ENCODE peak calls at places on chromosomes 7 and 10, in eight cellular contexts. One of them, this sample, is unnamed.

GRCh38 chr10:102621418-102622325 is 22.6 kb upstream of the TRIM8 start:
- DNase-seq in HCEC 1CT: no peak
- DNase-seq in cardiac muscle cell: no peak
- DNase-seq in GM13977: no peak
- DNase-seq in stimulated activated CD4-positive, alpha-beta T cell treated with anti-CD3 and anti-CD28 coated beads, Interleukin-15, amount 100 ng/mL, for 24 hours: no peak
- DNase-seq in PC-9: no peak
- DNase-seq in fibroblast of mammary gland: no peak
- DNase-seq in CD8-positive, alpha-beta T cell: no peak
- DNase-seq in this sample: no peak

GRCh38 chr10:93493162-93493561 is 3.2 kb upstream of the CEP55 start:
- DNase-seq in HCEC 1CT: no peak
- DNase-seq in cardiac muscle cell: no peak
- DNase-seq in GM13977: no peak
- DNase-seq in stimulated activated CD4-positive, alpha-beta T cell treated with anti-CD3 and anti-CD28 coated beads, Interleukin-15, amount 100 ng/mL, for 24 hours: no peak
- DNase-seq in PC-9: no peak
- DNase-seq in fibroblast of mammary gland: no peak
- DNase-seq in CD8-positive, alpha-beta T cell: no peak
- DNase-seq in this sample: no peak

GRCh38 chr7:114944742-114945625 is 23.1 kb downstream of the MDFIC start:
- DNase-seq in HCEC 1CT: peak; percentile 90
- DNase-seq in cardiac muscle cell: no peak
- DNase-seq in GM13977: no peak
- DNase-seq in stimulated activated CD4-positive, alpha-beta T cell treated with anti-CD3 and anti-CD28 coated beads, Interleukin-15, amount 100 ng/mL, for 24 hours: no peak
- DNase-seq in PC-9: no peak
- DNase-seq in fibroblast of mammary gland: peak; percentile 95
- DNase-seq in CD8-positive, alpha-beta T cell: no peak
- DNase-seq in this sample: peak; percentile 94

GRCh38 chr10:24722676-24723385 is 856 bp downstream of the ARHGAP21 start:
- DNase-seq in HCEC 1CT: peak; percentile 40
- DNase-seq in cardiac muscle cell: peak; percentile 85
- DNase-seq in GM13977: peak; percentile 75
- DNase-seq in stimulated activated CD4-positive, alpha-beta T cell treated with anti-CD3 and anti-CD28 coated beads, Interleukin-15, amount 100 ng/mL, for 24 hours: peak; percentile 65
- DNase-seq in PC-9: no peak
- DNase-seq in fibroblast of mammary gland: peak; percentile 52
- DNase-seq in CD8-positive, alpha-beta T cell: peak; percentile 46
- DNase-seq in this sample: no peak

GRCh38 chr7:117283779-117284178 is 39.1 kb downstream of the WNT2 start:
- DNase-seq in HCEC 1CT: no peak
- DNase-seq in cardiac muscle cell: no peak
- DNase-seq in GM13977: no peak
- DNase-seq in stimulated activated CD4-positive, alpha-beta T cell treated with anti-CD3 and anti-CD28 coated beads, Interleukin-15, amount 100 ng/mL, for 24 hours: no peak
- DNase-seq in PC-9: no peak
- DNase-seq in fibroblast of mammary gland: no peak
- DNase-seq in CD8-positive, alpha-beta T cell: no peak
- DNase-seq in this sample: no peak

GRCh38 chr10:76643465-76643864 is 994.1 kb downstream of the KCNMA1 start:
- DNase-seq in HCEC 1CT: no peak
- DNase-seq in cardiac muscle cell: no peak
- DNase-seq in GM13977: no peak
- DNase-seq in stimulated activated CD4-positive, alpha-beta T cell treated with anti-CD3 and anti-CD28 coated beads, Interleukin-15, amount 100 ng/mL, for 24 hours: no peak
- DNase-seq in PC-9: no peak
- DNase-seq in fibroblast of mammary gland: no peak
- DNase-seq in CD8-positive, alpha-beta T cell: no peak
- DNase-seq in this sample: no peak

GRCh38 chr7:123729217-123729578 is 19.6 kb downstream of the WASL start:
- DNase-seq in HCEC 1CT: no peak
- DNase-seq in cardiac muscle cell: no peak
- DNase-seq in GM13977: no peak
- DNase-seq in stimulated activated CD4-positive, alpha-beta T cell treated with anti-CD3 and anti-CD28 coated beads, Interleukin-15, amount 100 ng/mL, for 24 hours: no peak
- DNase-seq in PC-9: no peak
- DNase-seq in fibroblast of mammary gland: no peak
- DNase-seq in CD8-positive, alpha-beta T cell: no peak
- DNase-seq in this sample: no peak

GRCh38 chr10:62637249-62638061 is 167.1 kb upstream of the ADO start:
- DNase-seq in HCEC 1CT: peak; percentile 14
- DNase-seq in cardiac muscle cell: no peak
- DNase-seq in GM13977: no peak
- DNase-seq in stimulated activated CD4-positive, alpha-beta T cell treated with anti-CD3 and anti-CD28 coated beads, Interleukin-15, amount 100 ng/mL, for 24 hours: peak; percentile 82
- DNase-seq in PC-9: no peak
- DNase-seq in fibroblast of mammary gland: peak; percentile 44
- DNase-seq in CD8-positive, alpha-beta T cell: peak; percentile 50
- DNase-seq in this sample: no peak

GRCh38 chr10:130495116-130495862 is 359.1 kb downstream of the GLRX3 start:
- DNase-seq in HCEC 1CT: no peak
- DNase-seq in cardiac muscle cell: no peak
- DNase-seq in GM13977: no peak
- DNase-seq in stimulated activated CD4-positive, alpha-beta T cell treated with anti-CD3 and anti-CD28 coated beads, Interleukin-15, amount 100 ng/mL, for 24 hours: no peak
- DNase-seq in PC-9: no peak
- DNase-seq in fibroblast of mammary gland: no peak
- DNase-seq in CD8-positive, alpha-beta T cell: no peak
- DNase-seq in this sample: no peak

GRCh38 chr10:72702868-72703581 is 11.1 kb downstream of the MCU start:
- DNase-seq in HCEC 1CT: peak; percentile 56
- DNase-seq in cardiac muscle cell: no peak
- DNase-seq in GM13977: peak; percentile 27
- DNase-seq in stimulated activated CD4-positive, alpha-beta T cell treated with anti-CD3 and anti-CD28 coated beads, Interleukin-15, amount 100 ng/mL, for 24 hours: no peak
- DNase-seq in PC-9: no peak
- DNase-seq in fibroblast of mammary gland: peak; percentile 61
- DNase-seq in CD8-positive, alpha-beta T cell: no peak
- DNase-seq in this sample: no peak

GRCh38 chr7:68697821-68698280 is 900.4 kb upstream of the AUTS2 start:
- DNase-seq in HCEC 1CT: no peak
- DNase-seq in cardiac muscle cell: no peak
- DNase-seq in GM13977: no peak
- DNase-seq in stimulated activated CD4-positive, alpha-beta T cell treated with anti-CD3 and anti-CD28 coated beads, Interleukin-15, amount 100 ng/mL, for 24 hours: no peak
- DNase-seq in PC-9: no peak
- DNase-seq in fibroblast of mammary gland: no peak
- DNase-seq in CD8-positive, alpha-beta T cell: no peak
- DNase-seq in this sample: peak; percentile 73

GRCh38 chr7:128829391-128830166 is 627 bp upstream of the FLNC start:
- DNase-seq in HCEC 1CT: peak; percentile 45
- DNase-seq in cardiac muscle cell: peak; percentile 68
- DNase-seq in GM13977: no peak
- DNase-seq in stimulated activated CD4-positive, alpha-beta T cell treated with anti-CD3 and anti-CD28 coated beads, Interleukin-15, amount 100 ng/mL, for 24 hours: no peak
- DNase-seq in PC-9: no peak
- DNase-seq in fibroblast of mammary gland: peak; percentile 53
- DNase-seq in CD8-positive, alpha-beta T cell: no peak
- DNase-seq in this sample: no peak

This sample was measured in skeletal muscle cell.